ENCODE peak calls at places on chromosomes 6 and 20, in five cellular contexts. G is K562, E is GM12878, F is HepG2, Z is upper lobe of left lung. R is an unnamed sample.

GRCh38 chr6:107870379-107870778 is 46.3 kb upstream of the SCML4 start:
- ATAC-seq in Z (no peak), E (no peak), F (no peak), G (no peak), R (no peak)

GRCh38 chr6:20292905-20293304 is 80.6 kb upstream of the MBOAT1 start:
- ATAC-seq in G (no peak), E (no peak), Z (no peak), F (no peak), R (no peak)

GRCh38 chr6:1868561-1869261 is 259.0 kb downstream of the FOXC1 start:
- ATAC-seq in G (no peak), E (peak; percentile 99), F (no peak), Z (no peak), R (no peak)

GRCh38 chr6:13267142-13267621 is 61.2 kb downstream of the TBC1D7 start:
- ATAC-seq in G (no peak), Z (no peak), E (no peak), F (no peak), R (no peak)

GRCh38 chr6:24968711-24969110 is 33.0 kb upstream of the RIPOR2 start:
- ATAC-seq in Z (no peak), G (no peak), F (no peak), E (no peak), R (no peak)

GRCh38 chr20:40675599-40676221 is 13.3 kb downstream of the MAFB start:
- ATAC-seq in G (no peak), F (no peak), E (no peak), Z (no peak), R (no peak)

GRCh38 chr6:131112252-131112651 is 23.0 kb upstream of the AKAP7 start:
- ATAC-seq in F (no peak), Z (no peak), G (no peak), E (no peak), R (no peak)

GRCh38 chr6:132392792-132393191 is 8.5 kb downstream of the MOXD1 start:
- ATAC-seq in Z (no peak), F (peak; percentile 69), E (peak; percentile 27), G (no peak), R (no peak)

GRCh38 chr6:157779705-157780604 is 43.1 kb upstream of the SNX9 start:
- ATAC-seq in G (no peak), F (peak; percentile 76), Z (no peak), E (no peak), R (no peak)

GRCh38 chr6:21325201-21325856 is 268.2 kb upstream of the SOX4 start:
- ATAC-seq in G (peak; percentile 39), F (peak; percentile 69), Z (no peak), E (peak; percentile 71), R (no peak)

GRCh38 chr20:44068780-44069191 is 118.2 kb downstream of the JPH2 start:
- ATAC-seq in Z (no peak), E (peak; percentile 11), F (no peak), G (no peak), R (no peak)

GRCh38 chr6:111624391-111625098 is 18.9 kb upstream of the TRAF3IP2 start:
- ATAC-seq in E (no peak), Z (no peak), F (no peak), G (no peak), R (no peak)

GRCh38 chr6:142174681-142175080 is 27.6 kb downstream of the VTA1 start:
- ATAC-seq in E (no peak), G (no peak), F (no peak), Z (no peak), R (no peak)
- H3K36me3 ChIP-seq in E (peaks cover 2% of the 10 kb centered on the region), G (peaks cover 32% of the 10 kb centered on the region), F (peaks cover 54% of the 10 kb centered on the region), Z (peaks cover 73% of the 10 kb centered on the region), R (no peaks in the 10 kb centered on the region)

DNA sequence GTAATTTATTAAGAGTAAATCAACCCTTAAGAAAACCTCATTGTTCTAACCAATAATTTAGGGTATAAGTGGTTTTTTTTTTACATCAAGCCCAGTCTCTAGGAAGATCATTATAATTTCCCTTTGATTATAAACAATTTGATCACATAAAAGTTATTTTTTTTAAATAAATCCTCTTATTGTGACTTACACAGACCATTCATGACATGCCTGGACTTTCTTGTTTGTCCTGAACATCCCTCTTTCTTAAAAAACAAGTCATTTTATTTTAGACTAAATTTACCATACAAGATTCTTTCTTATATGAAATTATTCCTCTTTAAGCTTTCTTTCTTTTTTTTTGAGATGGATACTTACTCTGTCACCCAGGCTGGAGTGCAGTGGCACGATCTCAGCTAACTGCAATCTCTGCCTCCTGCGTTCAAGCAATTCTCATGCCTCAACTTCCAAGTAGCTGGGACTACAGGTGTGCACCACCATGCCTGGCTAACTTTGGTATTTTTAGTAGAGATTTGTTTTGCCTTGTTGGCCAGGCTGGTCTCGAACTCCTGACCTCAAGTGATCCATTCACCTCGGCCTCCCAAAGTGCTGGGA is 53.6 kb upstream of the AGPAT4 start:
- ATAC-seq in F (no peak), Z (no peak), E (no peak), G (no peak), R (no peak)
- H3K9me3 ChIP-seq in F (peaks cover 55% of the 10 kb centered on the region), Z (no peaks in the 10 kb centered on the region), E (no peaks in the 10 kb centered on the region), G (no peaks in the 10 kb centered on the region), R (no peaks in the 10 kb centered on the region)

GRCh38 chr6:46128476-46128875 is 1.3 kb upstream of the ENPP4 start:
- ATAC-seq in E (peak; percentile 45), F (no peak), Z (no peak), G (no peak), R (no peak)

GRCh38 chr6:46130665-46131064 is 876 bp downstream of the ENPP4 start:
- ATAC-seq in F (no peak), Z (no peak), E (no peak), G (no peak), R (no peak)

GRCh38 chr6:46134216-46134615 is 4.4 kb downstream of the ENPP4 start:
- ATAC-seq in E (no peak), Z (no peak), F (no peak), G (no peak), R (no peak)

GRCh38 chr6:46129301-46129633 is 522 bp upstream of the ENPP4 start:
- ATAC-seq in F (no peak), E (peak; percentile 23), Z (peak; percentile 30), G (no peak), R (no peak)

DNA sequence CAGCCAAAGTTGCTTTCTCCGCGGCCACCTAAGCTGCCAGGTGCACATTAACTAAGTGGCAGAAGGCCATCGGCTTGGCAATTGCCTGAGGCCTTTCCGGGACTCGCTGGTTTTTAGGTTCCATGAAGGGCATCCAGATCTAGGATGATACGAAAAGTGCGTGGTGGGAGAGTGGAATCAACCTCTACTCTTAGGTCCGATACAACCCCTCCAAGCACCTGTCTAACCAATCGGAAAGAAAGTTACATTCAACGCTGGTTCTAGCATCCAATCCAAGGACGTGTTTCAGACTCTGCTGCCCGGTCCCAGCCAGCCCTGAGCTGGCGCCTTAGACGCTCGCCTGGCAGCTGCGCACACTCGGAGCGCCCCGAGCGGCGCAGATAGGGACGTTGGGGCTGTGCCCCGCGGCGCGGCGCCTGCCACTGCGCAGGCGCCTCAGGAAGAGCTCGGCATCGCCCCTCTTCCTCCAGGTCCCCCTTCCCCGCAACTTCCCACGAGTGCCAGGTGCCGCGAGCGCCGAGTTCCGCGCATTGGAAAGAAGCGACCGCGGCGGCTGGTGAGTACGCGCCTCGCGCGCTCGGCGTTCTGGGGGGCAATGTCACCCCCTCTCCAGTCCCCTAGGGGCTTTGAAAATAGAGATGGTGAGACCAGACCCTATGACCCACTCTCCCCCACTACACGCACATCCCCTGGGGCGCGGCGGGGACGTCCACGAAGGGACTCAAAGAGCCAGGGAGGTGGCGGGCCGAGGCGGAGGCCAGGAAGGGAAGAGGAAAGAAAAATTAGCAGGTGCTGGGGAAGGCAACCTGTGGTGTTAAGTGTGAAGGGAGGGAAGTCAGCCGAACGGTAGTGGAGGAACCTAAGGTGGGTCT is at the start of gene ENPP4:
- ATAC-seq in E (peak; percentile 99), G (peak; percentile 34), F (peak; percentile 92), Z (peak; percentile 100), R (peak; percentile 100)
- TF ChIP-seq EP300 in E (no peak), G (no peak), F (no peak), Z (no peak), R (no peak)

GRCh38 chr20:62596921-62597320 is 45.4 kb upstream of the SLCO4A1 start:
- ATAC-seq in F (no peak), E (no peak), G (no peak), Z (no peak), R (no peak)

GRCh38 chr20:62596486-62596885 is 45.8 kb upstream of the SLCO4A1 start:
- ATAC-seq in E (no peak), G (no peak), Z (no peak), F (no peak), R (no peak)

GRCh38 chr20:62598761-62599194 is 43.5 kb upstream of the SLCO4A1 start:
- ATAC-seq in E (peak; percentile 96), F (peak; percentile 7), G (peak; percentile 100), Z (no peak), R (no peak)

GRCh38 chr20:62599216-62600110 is 42.8 kb upstream of the SLCO4A1 start:
- ATAC-seq in G (no peak), E (no peak), F (no peak), Z (no peak), R (no peak)

GRCh38 chr20:62597416-62598115 is 44.7 kb upstream of the SLCO4A1 start:
- ATAC-seq in E (no peak), F (no peak), G (no peak), Z (no peak), R (no peak)
- H3K36me3 ChIP-seq in E (no peaks in the 10 kb centered on the region), F (no peaks in the 10 kb centered on the region), G (no peaks in the 10 kb centered on the region), Z (no peaks in the 10 kb centered on the region), R (no peaks in the 10 kb centered on the region)

DNA sequence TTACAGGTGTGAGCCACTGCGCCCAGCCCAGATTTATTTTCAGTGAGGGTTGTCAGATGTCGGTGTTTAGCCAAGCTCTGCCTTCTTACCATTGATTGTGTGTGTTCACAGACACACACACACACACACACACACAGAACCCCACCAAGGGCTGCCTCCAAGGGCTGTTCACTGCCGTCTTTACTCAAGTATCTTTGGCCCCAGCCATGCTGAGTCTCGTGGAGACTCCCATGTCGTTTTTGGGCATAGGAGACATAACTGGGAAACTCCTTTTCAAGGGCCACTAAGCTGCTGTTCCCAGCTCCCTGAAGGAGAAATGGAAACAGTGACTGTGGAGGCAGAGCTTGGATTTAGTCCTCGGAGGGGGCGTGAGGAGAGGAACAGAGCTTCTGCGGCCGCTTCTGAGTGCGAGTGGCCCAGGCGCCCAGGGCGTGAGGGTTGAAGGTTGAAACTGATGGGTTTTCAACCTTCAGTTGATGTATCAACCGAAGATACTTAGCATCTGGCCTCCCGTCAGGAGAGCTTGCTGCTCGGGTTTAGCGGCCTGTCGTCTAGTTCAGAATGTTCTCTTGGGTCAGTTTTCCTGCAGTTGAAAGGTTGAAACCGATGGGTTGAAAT is 243.6 kb downstream of the TTLL2 start:
- ATAC-seq in F (no peak), G (no peak), E (no peak), Z (no peak), R (no peak)
- H3K9me3 ChIP-seq in F (no peaks in the 10 kb centered on the region), G (no peaks in the 10 kb centered on the region), E (no peaks in the 10 kb centered on the region), Z (no peaks in the 10 kb centered on the region), R (no peaks in the 10 kb centered on the region)

GRCh38 chr6:146191166-146191565 is 162.3 kb downstream of the GRM1 start:
- ATAC-seq in E (no peak), Z (no peak), G (no peak), F (no peak), R (no peak)

GRCh38 chr6:146190581-146190980 is 161.7 kb downstream of the GRM1 start:
- ATAC-seq in G (no peak), Z (no peak), F (no peak), E (no peak), R (no peak)

GRCh38 chr6:146189131-146189530 is 160.3 kb downstream of the GRM1 start:
- ATAC-seq in Z (no peak), F (no peak), G (no peak), E (no peak), R (no peak)

GRCh38 chr6:146194434-146194833 is 165.6 kb downstream of the GRM1 start:
- ATAC-seq in Z (no peak), F (no peak), E (no peak), G (no peak), R (no peak)

GRCh38 chr6:146191600-146191999 is 162.7 kb downstream of the GRM1 start:
- ATAC-seq in E (no peak), G (no peak), Z (no peak), F (no peak), R (no peak)
- TF ChIP-seq EP300 in E (no peak), G (no peak), Z (no peak), F (no peak), R (no peak)

GRCh38 chr20:62291251-62292066 is 11.3 kb upstream of the ADRM1 start:
- ATAC-seq in E (no peak), Z (peak; percentile 56), F (peak; percentile 9), G (no peak), R (no peak)
- H3K36me3 ChIP-seq in E (peaks cover 9% of the 10 kb centered on the region), Z (peaks cover 79% of the 10 kb centered on the region), F (peaks cover 63% of the 10 kb centered on the region), G (peaks cover 31% of the 10 kb centered on the region), R (no peaks in the 10 kb centered on the region)